ENCODE peak calls at places on chromosome 1, in seven cellular contexts. G is T-helper 2 cell; N is activated CD4-positive, alpha-beta T cell treated with anti-CD3 and anti-CD28 coated beads, Interleukin-2, amount 10 ng/mL, durations not matched to agents 24 days and 14 days; L is colonic mucosa; X is NCI-H1105; R is COR-L47; B is activated CD4-positive, CD25-positive, alpha-beta regulatory T cell. W is an unnamed sample.

GRCh38 chr1:155978325-155978972 is at the start of gene ARHGEF2:
- DNase-seq in G (peak; percentile 87), N (peak; percentile 94), L (peak; percentile 92), X (peak; percentile 61), R (peak; percentile 32), B (peak; percentile 51), W (peak; percentile 47)

GRCh38 chr1:14910947-14911721 is 242.4 kb upstream of the TMEM51 start:
- DNase-seq in G (no peak), N (no peak), L (no peak), X (no peak), R (no peak), B (no peak), W (no peak)

GRCh38 chr1:38728176-38728908 is 131.2 kb downstream of the RRAGC start:
- DNase-seq in G (no peak), N (no peak), L (peak; percentile 54), X (no peak), R (no peak), B (no peak), W (no peak)

GRCh38 chr1:60073605-60074278 is at the start of gene C1orf87:
- DNase-seq in G (no peak), N (no peak), L (peak; percentile 79), X (no peak), R (no peak), B (no peak), W (no peak)

GRCh38 chr1:162302660-162303344 is 73.9 kb downstream of the SPATA46 start:
- DNase-seq in G (no peak), N (no peak), L (no peak), X (no peak), R (no peak), B (no peak), W (no peak)

GRCh38 chr1:181452746-181453145 is 30.6 kb upstream of the CACNA1E start:
- DNase-seq in G (no peak), N (no peak), L (no peak), X (no peak), R (no peak), B (no peak), W (no peak)

GRCh38 chr1:103109291-103109920 is 1.1 kb upstream of the COL11A1 start:
- DNase-seq in G (no peak), N (no peak), L (no peak), X (peak; percentile 2), R (no peak), B (no peak), W (no peak)

GRCh38 chr1:84961316-84961715 is 35.6 kb downstream of the MCOLN2 start:
- DNase-seq in G (no peak), N (no peak), L (no peak), X (no peak), R (no peak), B (no peak), W (no peak)

W was measured in NCI-H774.